ENCODE peak calls at places on chromosomes 1 and 21, in eight cellular contexts. F is left ventricle myocardium inferior, D is neural progenitor cell, P is transverse colon, W is breast epithelium, Q is AG04450, E is lower lobe of right lung, A is cardiac muscle cell. X is an unnamed sample.

GRCh38 chr1:23118957-23119792 is 49.5 kb downstream of the LUZP1 start:
- DNase-seq in F (no peak), D (no peak), P (peak; percentile 19), W (no peak), Q (no peak), E (no peak), A (peak; percentile 27), X (no peak)

GRCh38 chr1:25245809-25246599 is 1.2 kb downstream of the RSRP1 start:
- DNase-seq in F (no peak), D (peak; percentile 31), P (peak; percentile 48), W (no peak), Q (no peak), E (no peak), A (peak; percentile 51), X (no peak)

GRCh38 chr21:36065497-36066036 is 4.3 kb upstream of the CBR1 start:
- DNase-seq in F (no peak), D (no peak), P (no peak), W (no peak), Q (no peak), E (no peak), A (peak; percentile 77), X (no peak)

GRCh38 chr1:45365051-45365450 is 24.8 kb upstream of the MUTYH start:
- DNase-seq in F (no peak), D (peak; percentile 73), P (no peak), W (no peak), Q (no peak), E (no peak), A (no peak), X (no peak)

GRCh38 chr1:20732071-20732587 is 374 bp downstream of the SH2D5 start:
- DNase-seq in F (peak; percentile 52), D (peak; percentile 95), P (peak; percentile 47), W (peak; percentile 28), Q (peak; percentile 44), E (no peak), A (peak; percentile 56), X (no peak)

GRCh38 chr21:16708431-16708830 is 804.4 kb upstream of the CXADR start:
- DNase-seq in F (no peak), D (no peak), P (no peak), W (no peak), Q (no peak), E (no peak), A (peak; percentile 30), X (no peak)

GRCh38 chr1:40786171-40786994 is 2.8 kb downstream of the KCNQ4 start:
- DNase-seq in F (no peak), D (no peak), P (no peak), W (no peak), Q (no peak), E (no peak), A (no peak), X (no peak)

GRCh38 chr1:109273570-109274288 is 9.2 kb downstream of the PSRC1 start:
- DNase-seq in F (peak; percentile 10), D (no peak), P (no peak), W (no peak), Q (no peak), E (peak; percentile 52), A (no peak), X (no peak)

GRCh38 chr1:61980561-61980960 is 214.1 kb upstream of the L1TD1 start:
- DNase-seq in F (no peak), D (peak; percentile 42), P (no peak), W (no peak), Q (no peak), E (no peak), A (peak; percentile 67), X (no peak)

GRCh38 chr1:161905269-161905884 is 118.3 kb downstream of the OLFML2B start:
- DNase-seq in F (no peak), D (peak; percentile 48), P (peak; percentile 13), W (no peak), Q (no peak), E (no peak), A (peak; percentile 37), X (no peak)

GRCh38 chr1:94165843-94166242 is 44.9 kb upstream of the ABCA4 start:
- DNase-seq in F (no peak), D (no peak), P (no peak), W (no peak), Q (no peak), E (no peak), A (no peak), X (no peak)

GRCh38 chr1:110870721-110871388 is 2.1 kb upstream of the CD53 start:
- DNase-seq in F (no peak), D (no peak), P (no peak), W (no peak), Q (no peak), E (no peak), A (no peak), X (no peak)

GRCh38 chr1:63557365-63557987 is 34.2 kb downstream of the EFCAB7 start:
- DNase-seq in F (no peak), D (peak; percentile 56), P (peak; percentile 31), W (no peak), Q (peak; percentile 8), E (no peak), A (peak; percentile 59), X (no peak)

GRCh38 chr1:180643693-180644092 is 11.9 kb downstream of the XPR1 start:
- DNase-seq in F (no peak), D (no peak), P (no peak), W (no peak), Q (no peak), E (no peak), A (peak; percentile 52), X (no peak)

GRCh38 chr1:237179511-237179910 is 137.5 kb downstream of the RYR2 start:
- DNase-seq in F (no peak), D (no peak), P (no peak), W (no peak), Q (no peak), E (no peak), A (no peak), X (no peak)

GRCh38 chr21:35147439-35147838 is 98.3 kb upstream of the RUNX1 start:
- DNase-seq in F (no peak), D (no peak), P (no peak), W (no peak), Q (no peak), E (no peak), A (no peak), X (no peak)

GRCh38 chr1:37234941-37235418 is 200.7 kb upstream of the GRIK3 start:
- DNase-seq in F (no peak), D (peak; percentile 92), P (no peak), W (no peak), Q (no peak), E (no peak), A (no peak), X (no peak)

GRCh38 chr1:212754193-212754592 is 37.4 kb downstream of the NSL1 start:
- DNase-seq in F (no peak), D (no peak), P (no peak), W (no peak), Q (no peak), E (no peak), A (no peak), X (no peak)

GRCh38 chr1:247056071-247056470 is 22.5 kb downstream of the ZNF670 start:
- DNase-seq in F (no peak), D (no peak), P (no peak), W (no peak), Q (no peak), E (no peak), A (no peak), X (no peak)
- H3K9me3 ChIP-seq in F (peaks cover 93% of the 10 kb centered on the region), D (peaks cover 53% of the 10 kb centered on the region), P (peaks cover 33% of the 10 kb centered on the region), W (peaks cover 25% of the 10 kb centered on the region), Q (peaks cover 32% of the 10 kb centered on the region), E (peaks cover 59% of the 10 kb centered on the region), A (no peaks in the 10 kb centered on the region), X (no peaks in the 10 kb centered on the region)

DNA sequence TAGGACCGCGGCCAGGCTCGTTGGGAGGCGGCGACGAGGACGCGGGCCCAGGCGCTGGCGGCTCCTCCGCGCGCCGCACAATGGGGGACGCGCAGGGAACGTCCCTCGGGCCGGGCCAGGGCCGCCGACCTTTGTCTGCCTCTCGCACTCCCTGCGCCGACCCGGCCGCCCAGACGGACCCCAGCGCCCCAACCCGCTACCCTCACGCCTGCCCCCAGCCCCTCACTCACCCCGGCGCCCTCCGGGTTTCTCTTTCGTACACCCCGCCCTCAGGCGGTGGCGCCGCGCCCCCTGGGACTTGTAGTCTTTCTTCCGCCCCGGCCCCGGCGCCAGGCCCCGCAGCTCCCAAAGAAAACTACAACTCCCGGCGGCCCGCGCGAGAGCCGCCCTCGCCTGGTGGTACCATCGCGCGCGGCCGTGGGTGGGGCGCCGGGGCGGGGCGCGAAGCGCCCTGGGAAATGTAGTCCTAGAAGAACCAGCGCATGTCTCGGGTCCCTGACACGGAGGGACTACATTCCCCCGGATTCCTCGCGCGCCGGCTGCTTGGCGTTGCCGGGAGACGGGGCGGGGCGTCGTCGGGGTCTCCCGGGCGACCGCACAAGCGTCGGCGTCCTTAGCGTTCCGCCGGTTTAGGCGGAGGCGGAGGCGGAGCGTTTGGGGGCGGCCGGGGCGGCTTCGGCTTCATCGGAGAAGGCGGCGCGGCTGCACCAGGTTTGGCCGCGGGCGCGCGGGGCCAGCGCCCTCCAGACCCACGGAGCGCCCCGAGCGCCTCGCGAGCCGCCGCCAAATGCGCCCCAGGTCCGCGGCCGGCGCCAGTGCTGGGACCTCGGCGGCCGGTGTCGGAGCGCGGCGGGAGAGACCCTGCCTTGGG is at the start of gene C1orf159:
- DNase-seq in F (peak; percentile 99), D (peak; percentile 100), P (peak; percentile 99), W (peak; percentile 99), Q (peak; percentile 89), E (peak; percentile 99), A (peak; percentile 99), X (peak; percentile 98)
- TF ChIP-seq CTCF in F (no peak), D (no peak), P (no peak), W (no peak), Q (no peak), E (no peak), A (no peak), X (no peak)

GRCh38 chr21:30057108-30057507 is 109.5 kb downstream of the CLDN17 start:
- DNase-seq in F (no peak), D (no peak), P (no peak), W (no peak), Q (no peak), E (no peak), A (no peak), X (no peak)
- H3K9me3 ChIP-seq in F (peaks cover 6% of the 10 kb centered on the region), D (no peaks in the 10 kb centered on the region), P (no peaks in the 10 kb centered on the region), W (no peaks in the 10 kb centered on the region), Q (no peaks in the 10 kb centered on the region), E (no peaks in the 10 kb centered on the region), A (no peaks in the 10 kb centered on the region), X (no peaks in the 10 kb centered on the region)

GRCh38 chr1:6272476-6273270 is 11.8 kb upstream of the GPR153 start:
- DNase-seq in F (no peak), D (peak; percentile 33), P (no peak), W (no peak), Q (no peak), E (no peak), A (no peak), X (no peak)
- TF ChIP-seq CTCF in F (no peak), D (peak; percentile 36), P (no peak), W (no peak), Q (peak; percentile 23), E (no peak), A (no peak), X (no peak)

DNA sequence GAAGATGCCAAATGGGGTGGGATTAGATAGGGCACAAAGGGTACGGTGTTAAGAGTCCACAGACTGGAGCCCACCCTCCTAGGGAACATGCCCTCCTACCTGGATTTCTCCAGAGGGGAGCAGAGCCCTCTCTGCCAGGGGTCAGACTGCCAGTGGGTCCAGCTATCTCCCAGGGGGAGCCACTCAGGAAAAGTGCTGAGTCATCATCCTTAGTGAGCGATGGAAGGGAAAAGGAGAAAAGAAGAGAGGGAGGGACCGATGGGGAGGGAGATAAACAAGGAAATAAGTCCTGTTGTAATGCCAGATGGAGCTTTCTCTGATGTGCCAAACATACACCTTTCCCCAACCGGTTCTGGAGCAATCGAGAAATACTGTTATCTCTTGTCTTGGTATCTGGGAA is 30.4 kb upstream of the CYP4B1 start:
- DNase-seq in F (no peak), D (no peak), P (no peak), W (no peak), Q (no peak), E (no peak), A (no peak), X (no peak)
- H3K9me3 ChIP-seq in F (peaks cover 46% of the 10 kb centered on the region), D (peaks cover 1% of the 10 kb centered on the region), P (peaks cover 25% of the 10 kb centered on the region), W (peaks cover 11% of the 10 kb centered on the region), Q (peaks cover 9% of the 10 kb centered on the region), E (peaks cover 16% of the 10 kb centered on the region), A (no peaks in the 10 kb centered on the region), X (no peaks in the 10 kb centered on the region)

X was measured in uterus.